ENCODE peak calls at places on chromosomes 7 and 10, in six cellular contexts. L is HCT116, X is GM12878, F is K562, G is HepG2, K is SK-N-SH. N is an unnamed sample.
A peak's percentile ranks its signal among the peaks of the same experiment; 100 is the strongest.

GRCh38 chr7:155938129-155938528 is 125.9 kb upstream of the SHH start:
- DNase-seq in K (no peak), L (no peak), X (no peak), F (no peak), G (no peak), N (no peak)

GRCh38 chr10:78703581-78703980 is 365.2 kb upstream of the ZMIZ1 start:
- DNase-seq in X (no peak), K (peak; percentile 31), G (no peak), F (no peak), L (no peak), N (no peak)

GRCh38 chr10:133261726-133262325 is 14.8 kb downstream of the ADAM8 start:
- DNase-seq in K (peak; percentile 98), X (no peak), G (no peak), F (peak; percentile 89), L (no peak), N (no peak)

GRCh38 chr10:49359349-49360231 is 36.3 kb downstream of the DRGX start:
- DNase-seq in G (peak; percentile 7), X (no peak), L (no peak), F (no peak), K (peak; percentile 85), N (no peak)

GRCh38 chr7:150950496-150951180 is 27.5 kb downstream of the KCNH2 start:
- DNase-seq in G (no peak), F (no peak), L (no peak), K (no peak), X (no peak), N (no peak)

GRCh38 chr7:8724080-8724718 is 290.8 kb downstream of the NXPH1 start:
- DNase-seq in L (no peak), F (peak; percentile 37), G (peak; percentile 37), X (no peak), K (peak; percentile 59), N (peak; percentile 20)

GRCh38 chr7:99098824-99099498 is 44.9 kb downstream of the SMURF1 start:
- DNase-seq in F (no peak), G (peak; percentile 96), X (no peak), K (no peak), L (peak; percentile 26), N (no peak)

GRCh38 chr7:46713868-46714596 is 793.0 kb upstream of the IGFBP3 start:
- DNase-seq in L (no peak), F (no peak), X (no peak), K (no peak), G (no peak), N (no peak)

GRCh38 chr10:33333260-33334169 is 952 bp downstream of the NRP1 start:
- DNase-seq in L (no peak), X (no peak), G (no peak), K (no peak), F (no peak), N (no peak)

GRCh38 chr10:23319835-23320234 is 24.8 kb downstream of the C10orf67 start:
- DNase-seq in F (no peak), G (no peak), K (no peak), X (no peak), L (no peak), N (no peak)

GRCh38 chr10:23315966-23316365 is 28.6 kb downstream of the C10orf67 start:
- DNase-seq in K (no peak), L (no peak), X (no peak), F (no peak), G (no peak), N (no peak)

GRCh38 chr10:23316406-23316805 is 28.2 kb downstream of the C10orf67 start:
- DNase-seq in L (no peak), F (no peak), X (no peak), G (no peak), K (no peak), N (no peak)

GRCh38 chr10:23310443-23310842 is 34.2 kb downstream of the C10orf67 start:
- DNase-seq in F (no peak), K (no peak), G (no peak), X (no peak), L (no peak), N (no peak)

DNA sequence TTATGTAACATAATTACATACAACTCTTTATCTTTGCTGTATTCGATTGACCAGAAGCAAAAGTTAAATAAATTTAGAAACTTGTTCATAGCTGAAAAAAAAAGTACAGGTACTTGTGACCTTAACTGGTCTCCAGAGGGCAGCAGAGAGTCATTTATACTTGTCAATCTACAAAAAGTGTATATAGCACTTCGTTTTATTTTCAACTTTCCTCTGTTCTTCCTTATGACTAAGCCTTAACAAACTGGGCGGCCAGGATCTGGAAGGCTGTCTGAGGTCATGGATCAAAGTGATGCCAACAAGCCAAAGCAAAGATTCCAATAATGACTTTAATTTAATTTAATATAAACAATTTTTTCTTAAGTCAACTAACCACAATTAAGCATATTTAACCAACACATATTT is 29.8 kb downstream of the C10orf67 start:
- DNase-seq in L (peak; percentile 57), K (peak; percentile 48), F (peak; percentile 24), G (peak; percentile 64), X (peak; percentile 28), N (no peak)
- TF ChIP-seq REST in L (no peak), K (no peak), F (no peak), G (no peak), X (no peak), N (no peak)

GRCh38 chr7:101848168-101848951 is 30.9 kb downstream of the CUX1 start:
- DNase-seq in L (no peak), G (no peak), K (no peak), F (no peak), X (no peak), N (no peak)
- TF ChIP-seq SIN3A in L (no peak), G (no peak), K (no peak), F (no peak), X (no peak), N (no peak)

GRCh38 chr7:140317597-140317996 is 80.7 kb downstream of the SLC37A3 start:
- DNase-seq in F (peak; percentile 78), X (no peak), L (no peak), K (no peak), G (no peak), N (no peak)
- TF ChIP-seq REST in F (no peak), X (no peak), L (no peak), K (no peak), G (no peak), N (no peak)

DNA sequence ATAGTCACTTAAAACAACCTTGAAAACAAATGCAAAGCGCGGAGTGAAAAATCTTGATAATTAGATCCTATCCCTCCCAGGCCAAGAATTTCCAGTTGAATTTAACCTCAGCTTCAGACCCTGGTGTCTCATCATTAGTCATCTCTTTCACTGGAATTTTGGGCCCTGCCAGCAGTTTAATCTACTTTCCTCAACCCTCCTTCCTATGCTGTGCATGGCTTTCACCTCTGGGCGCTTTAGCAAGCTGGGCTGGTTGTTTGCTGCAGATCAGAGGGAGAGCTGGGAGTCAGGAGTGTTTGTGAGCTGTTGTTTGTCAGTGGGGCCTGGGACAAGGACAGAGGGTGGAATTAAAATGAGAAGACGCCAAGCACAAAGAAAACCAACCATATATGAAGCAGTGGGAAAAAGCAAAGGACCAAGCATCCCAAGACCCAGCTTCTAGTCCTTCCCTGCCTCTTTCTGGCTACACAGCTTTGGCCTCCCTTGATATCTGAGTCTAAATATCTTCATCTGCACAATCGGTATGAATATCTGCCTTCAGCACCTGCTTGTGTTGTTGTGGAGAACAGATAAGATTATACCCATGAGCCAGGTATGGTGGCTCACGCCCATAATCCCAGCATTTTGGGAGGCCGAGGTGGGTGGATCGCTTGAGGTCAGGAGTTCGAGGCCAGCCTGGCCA is 13.5 kb downstream of the MYOF start:
- DNase-seq in X (no peak), L (peak; percentile 89), G (peak; percentile 25), F (no peak), K (no peak), N (peak; percentile 89)
- TF ChIP-seq SIN3A in X (no peak), L (no peak), G (no peak), F (no peak), K (peak; percentile 37), N (no peak)

GRCh38 chr7:38107486-38107893 is 70.6 kb upstream of the STARD3NL start:
- DNase-seq in X (peak; percentile 44), G (peak; percentile 55), K (peak; percentile 57), F (peak; percentile 61), L (peak; percentile 48), N (peak; percentile 51)
- TF ChIP-seq REST in X (no peak), G (no peak), K (no peak), F (no peak), L (no peak), N (no peak)

DNA sequence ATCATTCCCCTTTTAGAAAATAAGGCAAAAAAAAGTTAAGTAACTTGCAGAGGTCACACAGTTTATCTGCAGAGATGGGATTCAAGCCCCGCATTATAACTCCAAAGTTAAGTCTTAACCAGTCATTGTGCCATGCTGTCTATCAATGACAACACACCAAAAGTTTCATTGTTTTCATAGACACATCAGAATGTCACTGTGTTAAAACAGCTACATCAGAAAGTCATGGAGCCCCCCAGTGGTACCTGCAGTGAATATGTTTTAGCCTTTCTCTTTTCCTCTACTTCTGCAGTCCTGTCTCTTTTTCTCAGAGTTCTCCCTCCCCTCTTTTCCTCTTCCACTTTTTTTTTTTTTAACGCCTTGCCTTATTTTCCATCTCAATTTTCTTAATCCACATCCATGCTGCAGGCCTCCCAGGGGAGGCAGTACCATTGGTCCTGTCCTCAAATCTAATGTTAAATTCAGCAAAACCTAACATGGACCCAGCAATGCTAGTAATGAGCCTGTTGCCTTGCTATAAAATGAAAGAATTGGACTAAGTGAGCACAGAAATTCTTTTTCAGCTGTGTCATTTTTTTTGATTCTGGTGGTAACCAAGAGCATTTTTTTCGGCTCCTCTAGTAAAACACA is 3.8 kb upstream of the NRCAM start:
- DNase-seq in L (peak; percentile 4), F (peak; percentile 29), K (peak; percentile 66), G (peak; percentile 38), X (no peak), N (no peak)
- TF ChIP-seq SIN3A in L (no peak), F (no peak), K (no peak), G (no peak), X (no peak), N (no peak)